ENCODE peak calls at places on chromosomes 3 and 15, in nine cellular contexts. X is Panc1; M is uterus; B is CD4-positive, alpha-beta T cell; F is tibial artery; D is thyroid gland; A is cardiac fibroblast; S is left ventricle myocardium inferior; I is Peyer's patch. L is an unnamed sample.

GRCh38 chr15:89851665-89852341 is 37.2 kb upstream of the ANPEP start:
- DNase-seq in X (no peak), M (no peak), B (no peak), F (no peak), D (no peak), A (peak), S (no peak), I (no peak), L (no peak)

GRCh38 chr3:46228259-46229222 is 13.7 kb upstream of the CCR3 start:
- DNase-seq in X (no peak), M (no peak), B (no peak), F (peak), D (no peak), A (peak), S (no peak), I (peak), L (no peak)

GRCh38 chr3:11323827-11324226 is 51.6 kb downstream of the ATG7 start:
- DNase-seq in X (no peak), M (no peak), B (no peak), F (no peak), D (no peak), A (peak), S (no peak), I (no peak), L (no peak)

GRCh38 chr3:162072656-162073055 is 576.0 kb downstream of the OTOL1 start:
- DNase-seq in X (no peak), M (no peak), B (no peak), F (no peak), D (no peak), A (no peak), S (no peak), I (no peak), L (no peak)

GRCh38 chr3:11624161-11624560 is 19.6 kb downstream of the VGLL4 start:
- DNase-seq in X (no peak), M (no peak), B (peak), F (no peak), D (no peak), A (peak), S (no peak), I (no peak), L (no peak)

GRCh38 chr3:107962946-107963345 is 127.9 kb downstream of the CD47 start:
- DNase-seq in X (no peak), M (peak), B (no peak), F (no peak), D (no peak), A (peak), S (no peak), I (peak), L (no peak)

GRCh38 chr3:42632146-42632545 is 21.4 kb upstream of the ZBTB47 start:
- DNase-seq in X (no peak), M (no peak), B (no peak), F (no peak), D (no peak), A (no peak), S (no peak), I (no peak), L (no peak)

GRCh38 chr3:48634661-48635221 is 520 bp downstream of the SLC26A6 start:
- DNase-seq in X (no peak), M (peak), B (peak), F (peak), D (peak), A (peak), S (peak), I (peak), L (no peak)

GRCh38 chr3:60829058-60829457 is 422.2 kb downstream of the FHIT start:
- DNase-seq in X (no peak), M (no peak), B (no peak), F (no peak), D (no peak), A (no peak), S (no peak), I (no peak), L (no peak)

GRCh38 chr15:63599401-63600000 is 2.3 kb downstream of the FBXL22 start:
- DNase-seq in X (no peak), M (peak), B (peak), F (peak), D (peak), A (peak), S (peak), I (peak), L (no peak)

GRCh38 chr15:77597804-77598453 is 34.8 kb downstream of the LINGO1 start:
- DNase-seq in X (no peak), M (no peak), B (no peak), F (no peak), D (no peak), A (no peak), S (no peak), I (no peak), L (no peak)

GRCh38 chr15:69576948-69577351 is 124.3 kb downstream of the RPLP1 start:
- DNase-seq in X (no peak), M (no peak), B (no peak), F (no peak), D (no peak), A (no peak), S (no peak), I (no peak), L (no peak)

GRCh38 chr3:107562979-107563531 is 40.3 kb downstream of the BBX start:
- DNase-seq in X (no peak), M (no peak), B (no peak), F (no peak), D (no peak), A (no peak), S (no peak), I (no peak), L (no peak)

GRCh38 chr3:88936837-88937236 is 170.6 kb upstream of the EPHA3 start:
- DNase-seq in X (no peak), M (no peak), B (no peak), F (no peak), D (no peak), A (no peak), S (no peak), I (no peak), L (no peak)

GRCh38 chr3:148084931-148085330 is 612.8 kb upstream of the AGTR1 start:
- DNase-seq in X (no peak), M (no peak), B (no peak), F (no peak), D (no peak), A (no peak), S (no peak), I (no peak), L (no peak)

GRCh38 chr3:160480931-160481330 is 31.3 kb upstream of the TRIM59 start:
- DNase-seq in X (no peak), M (no peak), B (no peak), F (no peak), D (no peak), A (no peak), S (no peak), I (no peak), L (no peak)

GRCh38 chr3:10528046-10528445 is 22.7 kb upstream of the ATP2B2 start:
- DNase-seq in X (no peak), M (no peak), B (no peak), F (no peak), D (no peak), A (no peak), S (no peak), I (peak), L (peak)

GRCh38 chr3:143352031-143352623 is 232.6 kb downstream of the CHST2 start:
- DNase-seq in X (no peak), M (no peak), B (no peak), F (no peak), D (no peak), A (no peak), S (no peak), I (no peak), L (no peak)

GRCh38 chr3:60456180-60456579 is 795.1 kb downstream of the FHIT start:
- DNase-seq in X (no peak), M (no peak), B (no peak), F (no peak), D (no peak), A (no peak), S (no peak), I (no peak), L (no peak)

GRCh38 chr15:78565951-78566774 is 843 bp downstream of the CHRNA5 start:
- DNase-seq in X (peak), M (no peak), B (no peak), F (no peak), D (no peak), A (peak), S (no peak), I (no peak), L (no peak)

GRCh38 chr15:74319596-74320357 is 47.7 kb downstream of the CYP11A1 start:
- DNase-seq in X (no peak), M (no peak), B (no peak), F (no peak), D (no peak), A (peak), S (peak), I (no peak), L (no peak)

GRCh38 chr15:39195988-39196486 is 384.8 kb upstream of the THBS1 start:
- DNase-seq in X (no peak), M (no peak), B (no peak), F (no peak), D (no peak), A (peak), S (no peak), I (no peak), L (no peak)

GRCh38 chr3:43872301-43872700 is 181.6 kb downstream of the ABHD5 start:
- DNase-seq in X (no peak), M (no peak), B (no peak), F (no peak), D (no peak), A (peak), S (no peak), I (no peak), L (no peak)

GRCh38 chr15:100245496-100245838 is 96.3 kb downstream of the ADAMTS17 start:
- DNase-seq in X (no peak), M (no peak), B (no peak), F (no peak), D (no peak), A (peak), S (no peak), I (no peak), L (no peak)

GRCh38 chr15:39407116-39407515 is 173.8 kb upstream of the THBS1 start:
- DNase-seq in X (no peak), M (no peak), B (no peak), F (no peak), D (no peak), A (peak), S (no peak), I (no peak), L (no peak)

GRCh38 chr3:17432237-17432636 is 310.2 kb downstream of the TBC1D5 start:
- DNase-seq in X (no peak), M (no peak), B (no peak), F (no peak), D (no peak), A (peak), S (no peak), I (no peak), L (no peak)

GRCh38 chr3:63968612-63969350 is 54.5 kb downstream of the PSMD6 start:
- DNase-seq in X (no peak), M (no peak), B (no peak), F (no peak), D (no peak), A (no peak), S (no peak), I (no peak), L (no peak)

GRCh38 chr15:64143276-64143675 is 8.3 kb upstream of the SNX22 start:
- DNase-seq in X (no peak), M (no peak), B (no peak), F (no peak), D (no peak), A (no peak), S (no peak), I (no peak), L (no peak)

GRCh38 chr15:93298901-93299300 is 209.9 kb upstream of the RGMA start:
- DNase-seq in X (no peak), M (peak), B (no peak), F (no peak), D (no peak), A (no peak), S (no peak), I (peak), L (no peak)

GRCh38 chr3:157535667-157536066 is 32.5 kb upstream of the VEPH1 start:
- DNase-seq in X (no peak), M (no peak), B (no peak), F (no peak), D (no peak), A (no peak), S (no peak), I (no peak), L (no peak)

GRCh38 chr15:99550077-99550476 is 15.7 kb upstream of the MEF2A start:
- DNase-seq in X (no peak), M (no peak), B (no peak), F (no peak), D (no peak), A (no peak), S (no peak), I (no peak), L (no peak)

GRCh38 chr15:70741107-70741511 is 22.2 kb downstream of the UACA start:
- DNase-seq in X (no peak), M (peak), B (no peak), F (peak), D (peak), A (peak), S (peak), I (peak), L (no peak)

GRCh38 chr15:80317389-80318169 is 65.6 kb upstream of the CTXND1 start:
- DNase-seq in X (no peak), M (no peak), B (no peak), F (no peak), D (no peak), A (peak), S (peak), I (peak), L (no peak)

GRCh38 chr15:74783808-74784175 is 1.9 kb downstream of the CSK start:
- DNase-seq in X (no peak), M (no peak), B (no peak), F (no peak), D (no peak), A (no peak), S (no peak), I (peak), L (no peak)

GRCh38 chr3:32288819-32289218 is 50.3 kb downstream of the CMTM8 start:
- DNase-seq in X (no peak), M (no peak), B (no peak), F (no peak), D (no peak), A (no peak), S (no peak), I (no peak), L (no peak)

GRCh38 chr3:158709666-158710083 is 22.6 kb downstream of the RARRES1 start:
- DNase-seq in X (no peak), M (peak), B (no peak), F (no peak), D (no peak), A (peak), S (no peak), I (no peak), L (no peak)

GRCh38 chr3:13060341-13060910 is 12.8 kb downstream of the IQSEC1 start:
- DNase-seq in X (no peak), M (no peak), B (no peak), F (no peak), D (no peak), A (no peak), S (no peak), I (no peak), L (no peak)

GRCh38 chr15:33955945-33956344 is 12.4 kb upstream of the CHRM5 start:
- DNase-seq in X (no peak), M (no peak), B (no peak), F (no peak), D (no peak), A (no peak), S (no peak), I (no peak), L (no peak)

GRCh38 chr3:190864002-190864401 is 1.5 kb upstream of the GMNC start:
- DNase-seq in X (no peak), M (no peak), B (no peak), F (no peak), D (no peak), A (no peak), S (no peak), I (no peak), L (no peak)

GRCh38 chr3:183081459-183082183 is 17.7 kb downstream of the MCCC1 start:
- DNase-seq in X (no peak), M (no peak), B (no peak), F (no peak), D (no peak), A (no peak), S (no peak), I (no peak), L (no peak)

GRCh38 chr3:183080628-183081027 is 18.7 kb downstream of the MCCC1 start:
- DNase-seq in X (no peak), M (no peak), B (no peak), F (no peak), D (no peak), A (no peak), S (no peak), I (no peak), L (no peak)

GRCh38 chr3:183087184-183087583 is 12.1 kb downstream of the MCCC1 start:
- DNase-seq in X (no peak), M (no peak), B (no peak), F (no peak), D (no peak), A (no peak), S (no peak), I (no peak), L (no peak)

GRCh38 chr3:183082355-183082915 is 16.9 kb downstream of the MCCC1 start:
- DNase-seq in X (no peak), M (no peak), B (no peak), F (no peak), D (peak), A (no peak), S (no peak), I (no peak), L (no peak)

DNA sequence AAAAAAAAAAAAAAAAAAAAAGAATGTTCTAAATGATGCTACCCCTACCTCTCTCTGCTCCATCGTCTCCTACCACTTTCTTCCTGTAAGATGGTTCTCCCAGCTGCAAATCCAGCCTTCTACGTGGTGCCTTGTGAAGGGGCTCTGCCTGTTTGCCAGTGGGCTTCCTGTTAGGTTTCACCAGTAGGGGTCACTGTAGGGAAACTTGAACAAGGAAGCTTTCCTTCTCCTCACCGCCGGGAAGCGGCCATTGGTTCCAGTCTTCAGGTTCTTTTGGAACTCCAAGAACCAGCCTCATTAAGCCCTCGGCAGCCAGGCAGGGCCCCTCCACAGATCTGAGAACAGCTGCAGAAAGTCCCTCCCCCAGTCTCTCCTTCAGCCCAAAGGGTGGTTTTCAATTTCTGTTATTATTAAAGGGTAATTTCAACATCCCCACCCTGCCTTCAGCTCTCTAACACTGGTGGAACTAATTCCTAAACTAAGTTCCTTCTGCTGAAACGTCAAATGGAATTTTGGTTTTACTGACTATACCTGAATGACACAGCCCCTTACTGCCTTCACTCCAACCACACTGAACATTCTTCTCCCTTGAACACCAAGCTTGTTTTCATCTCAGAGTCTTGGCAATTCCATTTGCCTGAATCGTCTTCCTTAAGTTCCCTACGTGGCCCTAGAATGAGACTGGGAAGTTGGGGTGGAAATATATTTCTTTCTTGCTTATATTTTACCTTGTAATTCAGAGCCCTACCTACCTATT is 13.5 kb downstream of the MCCC1 start:
- DNase-seq in X (no peak), M (no peak), B (no peak), F (no peak), D (no peak), A (no peak), S (no peak), I (no peak), L (no peak)
- TF ChIP-seq CTCF in X (peak), M (no peak), B (peak), F (peak), D (no peak), A (peak), S (peak), I (peak), L (peak)

DNA sequence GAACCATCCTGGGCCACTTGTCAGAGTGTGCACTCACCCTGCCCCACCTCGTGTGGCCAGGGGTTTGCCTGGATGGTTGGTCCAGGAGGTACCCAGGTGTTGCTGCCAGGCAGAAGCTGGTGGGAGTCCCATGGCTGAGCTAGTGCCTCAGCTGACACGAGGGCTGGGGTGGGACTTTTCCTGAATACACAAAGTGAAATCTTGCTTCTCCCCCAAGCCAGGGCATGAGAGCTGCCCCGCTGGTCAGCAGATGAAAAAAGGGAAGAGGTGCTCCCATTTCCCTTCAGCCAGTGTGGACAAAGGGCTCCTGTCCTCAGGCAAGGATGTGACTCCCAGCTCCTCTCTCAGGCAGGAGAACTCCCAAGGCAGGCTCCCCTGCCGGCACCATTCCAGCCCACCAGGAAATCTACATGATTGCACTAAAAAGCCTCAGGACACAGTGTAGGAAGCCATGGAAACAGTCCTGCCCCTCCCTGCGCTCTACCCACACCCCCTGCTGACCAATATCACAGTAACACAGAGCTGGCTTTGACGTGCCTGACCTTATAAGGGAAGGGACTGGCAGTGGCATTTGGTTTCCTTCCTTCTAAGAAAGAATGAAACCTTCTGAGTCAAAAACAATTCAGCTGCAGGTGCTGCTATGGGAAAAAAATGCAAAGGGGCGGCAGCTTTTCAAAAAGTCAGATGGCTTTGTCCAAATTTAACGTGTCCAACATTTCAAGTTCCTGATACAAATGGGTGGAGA is 33.9 kb downstream of the MYO5C start:
- DNase-seq in X (no peak), M (peak), B (peak), F (peak), D (peak), A (peak), S (peak), I (peak), L (no peak)
- TF ChIP-seq CTCF in X (no peak), M (no peak), B (no peak), F (no peak), D (no peak), A (peak), S (peak), I (no peak), L (peak)

GRCh38 chr15:40803688-40804087 is 3.2 kb upstream of the ZFYVE19 start:
- DNase-seq in X (no peak), M (no peak), B (no peak), F (no peak), D (no peak), A (no peak), S (no peak), I (no peak), L (no peak)
- TF ChIP-seq CTCF in X (no peak), M (no peak), B (no peak), F (no peak), D (no peak), A (no peak), S (no peak), I (peak), L (no peak)

GRCh38 chr3:155323063-155323666 is 29.7 kb upstream of the STRIT1 start:
- DNase-seq in X (peak), M (no peak), B (no peak), F (no peak), D (peak), A (peak), S (no peak), I (peak), L (no peak)
- TF ChIP-seq CTCF in X (peak), M (peak), B (peak), F (peak), D (no peak), A (peak), S (peak), I (peak), L (peak)

GRCh38 chr3:167406876-167407492 is 26.9 kb upstream of the ZBBX start:
- DNase-seq in X (peak), M (no peak), B (no peak), F (peak), D (peak), A (peak), S (no peak), I (peak), L (no peak)
- TF ChIP-seq CTCF in X (peak), M (no peak), B (no peak), F (no peak), D (no peak), A (peak), S (peak), I (peak), L (peak)

GRCh38 chr15:86115138-86115801 is 35.6 kb downstream of the AGBL1 start:
- DNase-seq in X (no peak), M (no peak), B (no peak), F (no peak), D (no peak), A (no peak), S (no peak), I (no peak), L (no peak)
- TF ChIP-seq CTCF in X (peak), M (peak), B (no peak), F (no peak), D (no peak), A (no peak), S (peak), I (no peak), L (no peak)